ENCODE peak calls at places on chromosomes 1 and 21, in seven cellular contexts. M, F, V, A, P, G and K are unnamed samples.
A peak's percentile ranks its signal among the peaks of the same experiment; 100 is the strongest.

GRCh38 chr1:203175237-203176181 is at the start of gene MYBPH:
- DNase-seq in M (no peak), F (no peak), V (no peak), A (no peak), P (no peak), G (peak; percentile 51), K (no peak)

GRCh38 chr1:24149854-24150227 is 6.9 kb upstream of the IL22RA1 start:
- DNase-seq in M (peak; percentile 79), F (peak; percentile 69), V (peak; percentile 38), A (no peak), P (peak; percentile 10), G (peak; percentile 66), K (no peak)

GRCh38 chr1:41682149-41682548 is 197.7 kb upstream of the EDN2 start:
- DNase-seq in M (no peak), F (no peak), V (no peak), A (peak; percentile 43), P (no peak), G (no peak), K (no peak)

GRCh38 chr1:100794719-100795645 is 75.4 kb downstream of the VCAM1 start:
- DNase-seq in M (peak; percentile 65), F (peak; percentile 90), V (peak; percentile 86), A (no peak), P (no peak), G (no peak), K (no peak)

GRCh38 chr1:62029704-62030103 is 164.9 kb upstream of the L1TD1 start:
- DNase-seq in M (no peak), F (no peak), V (no peak), A (no peak), P (no peak), G (no peak), K (no peak)

GRCh38 chr21:42113926-42114409 is 42.9 kb downstream of the UMODL1 start:
- DNase-seq in M (peak; percentile 67), F (no peak), V (no peak), A (no peak), P (no peak), G (peak; percentile 84), K (peak; percentile 70)

GRCh38 chr21:32777269-32777668 is 5.7 kb upstream of the PAXBP1 start:
- DNase-seq in M (peak; percentile 24), F (peak; percentile 6), V (no peak), A (no peak), P (no peak), G (no peak), K (no peak)

GRCh38 chr1:93816970-93817738 is 61.9 kb downstream of the DNTTIP2 start:
- DNase-seq in M (peak; percentile 79), F (peak; percentile 85), V (peak; percentile 35), A (no peak), P (no peak), G (no peak), K (no peak)

GRCh38 chr1:35120458-35121133 is 41.4 kb downstream of the ZMYM1 start:
- DNase-seq in M (peak; percentile 9), F (peak; percentile 2), V (no peak), A (no peak), P (no peak), G (peak; percentile 41), K (no peak)

GRCh38 chr1:178632619-178633018 is 92.4 kb upstream of the RALGPS2 start:
- DNase-seq in M (peak; percentile 95), F (peak; percentile 72), V (peak; percentile 86), A (no peak), P (no peak), G (no peak), K (no peak)

GRCh38 chr1:241707442-241707841 is 55.4 kb downstream of the WDR64 start:
- DNase-seq in M (no peak), F (no peak), V (no peak), A (no peak), P (no peak), G (no peak), K (no peak)

GRCh38 chr1:201562659-201563405 is 23.9 kb downstream of the NAV1 start:
- DNase-seq in M (peak; percentile 96), F (peak; percentile 97), V (peak; percentile 82), A (no peak), P (no peak), G (no peak), K (no peak)

GRCh38 chr1:214316597-214316996 is 35.6 kb downstream of the SMYD2 start:
- DNase-seq in M (peak; percentile 75), F (peak; percentile 41), V (peak; percentile 61), A (no peak), P (no peak), G (no peak), K (no peak)

GRCh38 chr21:29295066-29295650 is 3.6 kb upstream of the BACH1 start:
- DNase-seq in M (no peak), F (no peak), V (no peak), A (no peak), P (no peak), G (no peak), K (no peak)

GRCh38 chr1:65940131-65940530 is 147.4 kb downstream of the PDE4B start:
- DNase-seq in M (no peak), F (no peak), V (no peak), A (no peak), P (no peak), G (no peak), K (no peak)

GRCh38 chr1:185595835-185596667 is 138.1 kb upstream of the HMCN1 start:
- DNase-seq in M (peak; percentile 48), F (peak; percentile 56), V (peak; percentile 47), A (no peak), P (no peak), G (no peak), K (no peak)

GRCh38 chr1:91846007-91846620 is 39.8 kb downstream of the TGFBR3 start:
- DNase-seq in M (peak; percentile 67), F (peak; percentile 46), V (peak; percentile 41), A (no peak), P (no peak), G (peak; percentile 67), K (no peak)

GRCh38 chr1:92969517-92969916 is 8.3 kb upstream of the DIPK1A start:
- DNase-seq in M (no peak), F (no peak), V (no peak), A (no peak), P (no peak), G (no peak), K (no peak)

GRCh38 chr1:208855403-208855802 is 611.2 kb upstream of the PLXNA2 start:
- DNase-seq in M (no peak), F (no peak), V (no peak), A (no peak), P (no peak), G (no peak), K (no peak)

GRCh38 chr1:22216210-22216883 is 73.5 kb upstream of the WNT4 start:
- DNase-seq in M (no peak), F (no peak), V (no peak), A (peak; percentile 77), P (no peak), G (no peak), K (peak; percentile 73)

GRCh38 chr21:43712268-43712942 is 6.5 kb upstream of the PDXK start:
- DNase-seq in M (no peak), F (peak; percentile 32), V (peak; percentile 59), A (peak; percentile 87), P (peak; percentile 93), G (peak; percentile 53), K (no peak)

GRCh38 chr21:35753308-35753707 is 307.0 kb downstream of the SETD4 start:
- DNase-seq in M (no peak), F (no peak), V (no peak), A (no peak), P (no peak), G (no peak), K (no peak)

GRCh38 chr1:81174811-81175476 is 625.8 kb upstream of the ADGRL2 start:
- DNase-seq in M (peak; percentile 59), F (peak; percentile 86), V (peak; percentile 58), A (no peak), P (peak; percentile 89), G (peak; percentile 25), K (no peak)

GRCh38 chr21:45482899-45483821 is 59.1 kb downstream of the SLC19A1 start:
- DNase-seq in M (no peak), F (no peak), V (no peak), A (no peak), P (no peak), G (no peak), K (peak; percentile 85)

GRCh38 chr1:10690484-10690883 is 106.0 kb downstream of the CASZ1 start:
- DNase-seq in M (no peak), F (no peak), V (no peak), A (no peak), P (no peak), G (no peak), K (no peak)
- TF ChIP-seq CTCF in M (no peak), F (no peak), V (no peak), A (peak; percentile 9), P (no peak), G (no peak), K (no peak)

GRCh38 chr1:211675230-211676105 is at the start of gene NEK2:
- DNase-seq in M (peak; percentile 92), F (peak; percentile 90), V (peak; percentile 92), A (peak; percentile 93), P (peak; percentile 91), G (peak; percentile 95), K (peak; percentile 95)
- TF ChIP-seq CTCF in M (no peak), F (no peak), V (no peak), A (no peak), P (no peak), G (no peak), K (no peak)

GRCh38 chr21:38652396-38652795 is 153.3 kb upstream of the ETS2 start:
- DNase-seq in M (no peak), F (no peak), V (no peak), A (no peak), P (no peak), G (no peak), K (no peak)

GRCh38 chr21:38649120-38649519 is 150.8 kb upstream of the ERG start:
- DNase-seq in M (no peak), F (no peak), V (no peak), A (no peak), P (no peak), G (no peak), K (no peak)

GRCh38 chr21:38659936-38660332 is 145.8 kb upstream of the ETS2 start:
- DNase-seq in M (no peak), F (no peak), V (no peak), A (no peak), P (no peak), G (no peak), K (no peak)

GRCh38 chr21:38651570-38651969 is 153.3 kb upstream of the ERG start:
- DNase-seq in M (no peak), F (no peak), V (no peak), A (no peak), P (no peak), G (no peak), K (no peak)

DNA sequence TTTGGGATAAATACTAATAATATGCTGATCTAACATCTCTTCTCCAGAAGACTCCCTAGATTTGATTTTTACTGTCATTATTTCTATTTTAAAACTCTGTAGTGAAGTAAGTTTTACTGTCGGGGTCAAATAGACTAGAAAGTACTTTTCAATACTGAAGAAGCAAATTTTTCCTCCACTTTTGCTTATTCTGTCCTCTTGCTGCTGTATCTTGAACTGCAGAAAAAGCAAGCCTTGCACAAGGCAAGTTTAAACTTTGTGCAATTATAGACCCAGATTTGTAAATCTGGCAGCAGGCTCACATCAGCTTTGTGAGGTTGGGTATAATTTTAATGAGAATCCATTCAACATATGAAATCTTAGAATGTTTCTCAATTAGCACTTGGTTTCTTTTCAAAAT is 151.1 kb upstream of the ETS2 start:
- DNase-seq in M (no peak), F (no peak), V (no peak), A (no peak), P (no peak), G (no peak), K (no peak)
- TF ChIP-seq CTCF in M (no peak), F (no peak), V (no peak), A (no peak), P (no peak), G (no peak), K (peak; percentile 55)

GRCh38 chr1:237901284-237901870 is 10.7 kb upstream of the ZP4 start:
- DNase-seq in M (peak; percentile 34), F (no peak), V (no peak), A (no peak), P (no peak), G (peak; percentile 31), K (no peak)
- TF ChIP-seq CTCF in M (peak; percentile 52), F (peak; percentile 22), V (peak; percentile 32), A (peak; percentile 36), P (peak; percentile 70), G (peak; percentile 49), K (peak; percentile 58)